ENCODE peak calls at places on chromosomes 7 and 10, in seven cellular contexts. G, X, I, F, Y, D and R are unnamed samples.

GRCh38 chr7:75646551-75647102 is 92.1 kb downstream of the HIP1 start:
- DNase-seq in G (no peak), X (no peak), I (no peak), F (no peak), Y (no peak), D (no peak), R (no peak)

GRCh38 chr10:124007773-124008145 is 85.6 kb downstream of the CHST15 start:
- DNase-seq in G (no peak), X (no peak), I (no peak), F (no peak), Y (no peak), D (no peak), R (no peak)

GRCh38 chr10:79397051-79397450 is 48.4 kb downstream of the ZCCHC24 start:
- DNase-seq in G (no peak), X (no peak), I (no peak), F (no peak), Y (no peak), D (no peak), R (no peak)

GRCh38 chr7:94655884-94656657 is at the start of gene SGCE:
- DNase-seq in G (peak; percentile 86), X (no peak), I (peak; percentile 28), F (peak; percentile 71), Y (peak; percentile 50), D (peak; percentile 81), R (no peak)

GRCh38 chr10:52951819-52952218 is 179.2 kb upstream of the MBL2 start:
- DNase-seq in G (no peak), X (no peak), I (no peak), F (peak; percentile 1), Y (no peak), D (peak; percentile 35), R (no peak)

GRCh38 chr7:128962837-128963236 is 25.1 kb downstream of the IRF5 start:
- DNase-seq in G (no peak), X (no peak), I (no peak), F (peak; percentile 48), Y (no peak), D (no peak), R (no peak)

GRCh38 chr7:97418312-97418711 is 300.8 kb downstream of the SDHAF3 start:
- DNase-seq in G (no peak), X (no peak), I (no peak), F (no peak), Y (no peak), D (no peak), R (no peak)

GRCh38 chr10:133528845-133529575 is 1.8 kb downstream of the CYP2E1 start:
- DNase-seq in G (no peak), X (no peak), I (no peak), F (peak; percentile 23), Y (no peak), D (no peak), R (no peak)

GRCh38 chr7:151113344-151114150 is 27.3 kb downstream of the AGAP3 start:
- DNase-seq in G (no peak), X (peak; percentile 59), I (no peak), F (peak; percentile 89), Y (no peak), D (peak; percentile 91), R (no peak)